ENCODE peak calls at places on chromosomes 1 and 21, in seven cellular contexts. One of them, this sample, is unnamed.

GRCh38 chr1:229258851-229259110 is 12.1 kb upstream of the RAB4A start:
- DNase-seq in IMR-90: no peak
- DNase-seq in neuronal stem cell: no peak
- DNase-seq in trophoblast cell: no peak
- DNase-seq in mesendoderm: peak; percentile 67
- DNase-seq in H9: peak; percentile 70
- DNase-seq in mesenchymal stem cell: no peak
- DNase-seq in this sample: no peak

GRCh38 chr1:207815913-207816312 is 64.1 kb downstream of the CD46 start:
- DNase-seq in IMR-90: peak; percentile 67
- DNase-seq in neuronal stem cell: no peak
- DNase-seq in trophoblast cell: no peak
- DNase-seq in mesendoderm: no peak
- DNase-seq in H9: no peak
- DNase-seq in mesenchymal stem cell: peak; percentile 63
- DNase-seq in this sample: no peak

GRCh38 chr1:32782086-32782485 is 35.1 kb downstream of the YARS1 start:
- DNase-seq in IMR-90: no peak
- DNase-seq in neuronal stem cell: no peak
- DNase-seq in trophoblast cell: no peak
- DNase-seq in mesendoderm: peak; percentile 54
- DNase-seq in H9: no peak
- DNase-seq in mesenchymal stem cell: no peak
- DNase-seq in this sample: no peak

GRCh38 chr1:78359666-78360065 is 131.1 kb upstream of the PTGFR start:
- DNase-seq in IMR-90: no peak
- DNase-seq in neuronal stem cell: no peak
- DNase-seq in trophoblast cell: no peak
- DNase-seq in mesendoderm: no peak
- DNase-seq in H9: no peak
- DNase-seq in mesenchymal stem cell: no peak
- DNase-seq in this sample: no peak

GRCh38 chr1:241140670-241141069 is 216.3 kb downstream of the RGS7 start:
- DNase-seq in IMR-90: no peak
- DNase-seq in neuronal stem cell: no peak
- DNase-seq in trophoblast cell: no peak
- DNase-seq in mesendoderm: no peak
- DNase-seq in H9: no peak
- DNase-seq in mesenchymal stem cell: no peak
- DNase-seq in this sample: no peak

GRCh38 chr1:222995620-222996306 is 147.3 kb downstream of the TLR5 start:
- DNase-seq in IMR-90: no peak
- DNase-seq in neuronal stem cell: no peak
- DNase-seq in trophoblast cell: no peak
- DNase-seq in mesendoderm: no peak
- DNase-seq in H9: no peak
- DNase-seq in mesenchymal stem cell: no peak
- DNase-seq in this sample: no peak

GRCh38 chr1:234585333-234586055 is 24.5 kb downstream of the IRF2BP2 start:
- DNase-seq in IMR-90: peak; percentile 55
- DNase-seq in neuronal stem cell: no peak
- DNase-seq in trophoblast cell: no peak
- DNase-seq in mesendoderm: no peak
- DNase-seq in H9: no peak
- DNase-seq in mesenchymal stem cell: peak; percentile 72
- DNase-seq in this sample: no peak

GRCh38 chr1:29490204-29490934 is 254.0 kb downstream of the PTPRU start:
- DNase-seq in IMR-90: no peak
- DNase-seq in neuronal stem cell: no peak
- DNase-seq in trophoblast cell: no peak
- DNase-seq in mesendoderm: no peak
- DNase-seq in H9: no peak
- DNase-seq in mesenchymal stem cell: no peak
- DNase-seq in this sample: no peak

GRCh38 chr1:41673355-41673754 is 188.9 kb upstream of the EDN2 start:
- DNase-seq in IMR-90: peak; percentile 64
- DNase-seq in neuronal stem cell: no peak
- DNase-seq in trophoblast cell: no peak
- DNase-seq in mesendoderm: no peak
- DNase-seq in H9: no peak
- DNase-seq in mesenchymal stem cell: no peak
- DNase-seq in this sample: no peak

GRCh38 chr1:99467645-99468044 is 178.3 kb upstream of the PALMD start:
- DNase-seq in IMR-90: no peak
- DNase-seq in neuronal stem cell: no peak
- DNase-seq in trophoblast cell: no peak
- DNase-seq in mesendoderm: no peak
- DNase-seq in H9: no peak
- DNase-seq in mesenchymal stem cell: no peak
- DNase-seq in this sample: no peak

GRCh38 chr1:174417921-174418320 is 29.8 kb upstream of the GPR52 start:
- DNase-seq in IMR-90: no peak
- DNase-seq in neuronal stem cell: no peak
- DNase-seq in trophoblast cell: no peak
- DNase-seq in mesendoderm: no peak
- DNase-seq in H9: no peak
- DNase-seq in mesenchymal stem cell: no peak
- DNase-seq in this sample: no peak

GRCh38 chr21:37564341-37564923 is 197.9 kb downstream of the DYRK1A start:
- DNase-seq in IMR-90: peak; percentile 100
- DNase-seq in neuronal stem cell: peak; percentile 15
- DNase-seq in trophoblast cell: peak; percentile 98
- DNase-seq in mesendoderm: peak; percentile 88
- DNase-seq in H9: peak; percentile 64
- DNase-seq in mesenchymal stem cell: peak; percentile 100
- DNase-seq in this sample: peak; percentile 68

GRCh38 chr1:231387770-231388669 is 34.1 kb downstream of the EGLN1 start:
- DNase-seq in IMR-90: peak; percentile 27
- DNase-seq in neuronal stem cell: no peak
- DNase-seq in trophoblast cell: no peak
- DNase-seq in mesendoderm: no peak
- DNase-seq in H9: no peak
- DNase-seq in mesenchymal stem cell: peak; percentile 59
- DNase-seq in this sample: no peak

GRCh38 chr1:221708076-221708571 is 33.8 kb downstream of the DUSP10 start:
- DNase-seq in IMR-90: no peak
- DNase-seq in neuronal stem cell: no peak
- DNase-seq in trophoblast cell: peak; percentile 63
- DNase-seq in mesendoderm: no peak
- DNase-seq in H9: no peak
- DNase-seq in mesenchymal stem cell: peak; percentile 99
- DNase-seq in this sample: no peak

GRCh38 chr21:28639742-28640141 is 352.9 kb downstream of the LTN1 start:
- DNase-seq in IMR-90: no peak
- DNase-seq in neuronal stem cell: no peak
- DNase-seq in trophoblast cell: no peak
- DNase-seq in mesendoderm: no peak
- DNase-seq in H9: no peak
- DNase-seq in mesenchymal stem cell: no peak
- DNase-seq in this sample: no peak

GRCh38 chr1:235952950-235953615 is 86.4 kb upstream of the LYST start:
- DNase-seq in IMR-90: no peak
- DNase-seq in neuronal stem cell: no peak
- DNase-seq in trophoblast cell: peak; percentile 15
- DNase-seq in mesendoderm: no peak
- DNase-seq in H9: no peak
- DNase-seq in mesenchymal stem cell: peak; percentile 8
- DNase-seq in this sample: no peak

GRCh38 chr21:28439246-28439645 is 553.4 kb downstream of the LTN1 start:
- DNase-seq in IMR-90: no peak
- DNase-seq in neuronal stem cell: no peak
- DNase-seq in trophoblast cell: no peak
- DNase-seq in mesendoderm: no peak
- DNase-seq in H9: no peak
- DNase-seq in mesenchymal stem cell: no peak
- DNase-seq in this sample: no peak

GRCh38 chr1:71561206-71561605 is 480.4 kb upstream of the ZRANB2 start:
- DNase-seq in IMR-90: peak; percentile 44
- DNase-seq in neuronal stem cell: no peak
- DNase-seq in trophoblast cell: no peak
- DNase-seq in mesendoderm: no peak
- DNase-seq in H9: no peak
- DNase-seq in mesenchymal stem cell: no peak
- DNase-seq in this sample: no peak

GRCh38 chr1:112688781-112689193 is 14.3 kb downstream of the MOV10 start:
- DNase-seq in IMR-90: no peak
- DNase-seq in neuronal stem cell: no peak
- DNase-seq in trophoblast cell: no peak
- DNase-seq in mesendoderm: no peak
- DNase-seq in H9: no peak
- DNase-seq in mesenchymal stem cell: no peak
- DNase-seq in this sample: no peak

DNA sequence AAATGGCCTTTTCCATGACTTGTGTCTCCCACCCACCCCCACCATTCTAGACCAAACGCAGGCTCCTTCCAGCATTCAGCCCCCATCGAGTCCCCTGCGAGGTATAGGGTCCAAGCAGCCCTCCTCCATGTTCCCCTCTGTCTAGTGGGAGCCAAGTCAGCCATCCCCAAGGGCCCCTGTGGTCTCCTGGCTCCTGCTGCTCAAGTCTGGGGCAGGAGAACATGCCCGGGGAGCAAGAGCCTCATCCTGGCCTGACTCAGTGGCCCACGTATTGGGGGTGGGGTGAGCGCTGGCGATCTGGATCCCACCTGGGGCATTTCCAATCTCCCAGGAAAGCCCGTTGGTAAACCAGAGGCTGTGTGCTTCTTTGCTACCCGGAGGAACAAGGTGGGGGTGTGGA is 4.1 kb upstream of the PRDM16 start:
- DNase-seq in IMR-90: no peak
- DNase-seq in neuronal stem cell: no peak
- DNase-seq in trophoblast cell: no peak
- DNase-seq in mesendoderm: no peak
- DNase-seq in H9: no peak
- DNase-seq in mesenchymal stem cell: no peak
- DNase-seq in this sample: no peak
- H2AK5ac ChIP-seq in IMR-90: no peak overlapping the region
- H2AK5ac ChIP-seq in neuronal stem cell: no peak overlapping the region
- H2AK5ac ChIP-seq in trophoblast cell: no peak overlapping the region
- H2AK5ac ChIP-seq in mesendoderm: no peak overlapping the region
- H2AK5ac ChIP-seq in H9: no peak overlapping the region
- H2AK5ac ChIP-seq in mesenchymal stem cell: no peak overlapping the region
- H2AK5ac ChIP-seq in this sample: no peak overlapping the region

GRCh38 chr1:47188901-47189785 is 693 bp downstream of the PDZK1IP1 start:
- DNase-seq in IMR-90: no peak
- DNase-seq in neuronal stem cell: no peak
- DNase-seq in trophoblast cell: no peak
- DNase-seq in mesendoderm: no peak
- DNase-seq in H9: no peak
- DNase-seq in mesenchymal stem cell: no peak
- DNase-seq in this sample: no peak

GRCh38 chr1:47192458-47193384 is 2.9 kb upstream of the PDZK1IP1 start:
- DNase-seq in IMR-90: peak; percentile 53
- DNase-seq in neuronal stem cell: peak; percentile 81
- DNase-seq in trophoblast cell: peak; percentile 84
- DNase-seq in mesendoderm: peak; percentile 87
- DNase-seq in H9: peak; percentile 95
- DNase-seq in mesenchymal stem cell: peak; percentile 66
- DNase-seq in this sample: peak; percentile 90

GRCh38 chr1:47189844-47190562 is at the start of gene PDZK1IP1:
- DNase-seq in IMR-90: peak; percentile 67
- DNase-seq in neuronal stem cell: no peak
- DNase-seq in trophoblast cell: no peak
- DNase-seq in mesendoderm: peak; percentile 53
- DNase-seq in H9: peak; percentile 47
- DNase-seq in mesenchymal stem cell: peak; percentile 38
- DNase-seq in this sample: peak; percentile 54

GRCh38 chr1:47191940-47192457 is 2.2 kb upstream of the PDZK1IP1 start:
- DNase-seq in IMR-90: no peak
- DNase-seq in neuronal stem cell: no peak
- DNase-seq in trophoblast cell: no peak
- DNase-seq in mesendoderm: no peak
- DNase-seq in H9: peak; percentile 20
- DNase-seq in mesenchymal stem cell: no peak
- DNase-seq in this sample: peak; percentile 39

DNA sequence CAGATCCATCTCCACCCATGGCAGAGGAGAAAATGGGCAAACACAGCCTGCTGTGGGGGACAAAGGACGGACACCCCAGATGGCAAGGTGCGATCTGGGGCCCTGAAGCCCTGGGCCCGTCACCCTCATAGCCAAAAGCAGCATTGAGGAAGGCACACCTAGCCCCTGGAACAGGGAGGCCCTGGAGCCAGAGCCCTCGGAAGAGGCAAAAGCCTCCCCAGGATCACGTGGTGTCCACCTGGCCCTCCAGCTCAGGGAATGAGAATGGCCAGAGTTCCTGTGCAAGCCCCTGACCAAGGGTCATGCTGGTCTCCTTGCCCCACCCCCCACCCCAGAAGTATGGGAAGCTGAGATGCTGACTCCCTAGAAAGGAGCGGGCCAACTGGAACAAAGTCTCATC is 971 bp upstream of the PDZK1IP1 start:
- DNase-seq in IMR-90: no peak
- DNase-seq in neuronal stem cell: no peak
- DNase-seq in trophoblast cell: no peak
- DNase-seq in mesendoderm: no peak
- DNase-seq in H9: peak; percentile 18
- DNase-seq in mesenchymal stem cell: no peak
- DNase-seq in this sample: no peak
- H2AK5ac ChIP-seq in IMR-90: no peak overlapping the region
- H2AK5ac ChIP-seq in neuronal stem cell: peak overlapping the region; percentile 53
- H2AK5ac ChIP-seq in trophoblast cell: no peak overlapping the region
- H2AK5ac ChIP-seq in mesendoderm: no peak overlapping the region
- H2AK5ac ChIP-seq in H9: no peak overlapping the region
- H2AK5ac ChIP-seq in mesenchymal stem cell: peak overlapping the region; percentile 100
- H2AK5ac ChIP-seq in this sample: no peak overlapping the region

GRCh38 chr1:4224687-4225086 is 324.6 kb upstream of the C1orf174 start:
- DNase-seq in IMR-90: no peak
- DNase-seq in neuronal stem cell: no peak
- DNase-seq in trophoblast cell: peak; percentile 22
- DNase-seq in mesendoderm: peak; percentile 54
- DNase-seq in H9: no peak
- DNase-seq in mesenchymal stem cell: no peak
- DNase-seq in this sample: no peak

GRCh38 chr1:4225091-4225490 is 325.0 kb upstream of the C1orf174 start:
- DNase-seq in IMR-90: no peak
- DNase-seq in neuronal stem cell: no peak
- DNase-seq in trophoblast cell: no peak
- DNase-seq in mesendoderm: no peak
- DNase-seq in H9: no peak
- DNase-seq in mesenchymal stem cell: no peak
- DNase-seq in this sample: no peak

DNA sequence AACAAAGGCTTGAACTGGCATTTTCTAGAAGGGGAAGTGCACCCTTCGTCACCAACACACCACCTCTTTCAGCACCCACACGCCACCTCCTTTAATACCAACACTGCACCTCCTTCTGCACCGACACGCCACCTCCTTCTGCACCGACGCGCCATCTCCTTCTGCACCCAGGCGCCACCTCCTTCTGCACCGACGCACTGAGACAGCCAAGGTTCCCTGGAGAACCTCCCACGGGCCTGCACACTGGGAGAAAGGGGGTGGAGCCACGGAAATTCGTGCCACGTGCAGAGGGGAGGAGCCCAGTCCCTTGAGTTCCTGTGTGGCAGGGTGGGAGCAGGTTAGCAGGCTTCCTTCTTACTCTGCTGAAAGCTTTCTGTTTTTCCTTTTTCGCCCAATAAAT is 327.9 kb upstream of the C1orf174 start:
- DNase-seq in IMR-90: no peak
- DNase-seq in neuronal stem cell: no peak
- DNase-seq in trophoblast cell: no peak
- DNase-seq in mesendoderm: no peak
- DNase-seq in H9: no peak
- DNase-seq in mesenchymal stem cell: no peak
- DNase-seq in this sample: no peak
- H2AK5ac ChIP-seq in IMR-90: no peak overlapping the region
- H2AK5ac ChIP-seq in neuronal stem cell: peak overlapping the region; percentile 59
- H2AK5ac ChIP-seq in trophoblast cell: no peak overlapping the region
- H2AK5ac ChIP-seq in mesendoderm: no peak overlapping the region
- H2AK5ac ChIP-seq in H9: no peak overlapping the region
- H2AK5ac ChIP-seq in mesenchymal stem cell: no peak overlapping the region
- H2AK5ac ChIP-seq in this sample: no peak overlapping the region

GRCh38 chr1:246691622-246692495 is 32.4 kb upstream of the SCCPDH start:
- DNase-seq in IMR-90: no peak
- DNase-seq in neuronal stem cell: no peak
- DNase-seq in trophoblast cell: peak; percentile 25
- DNase-seq in mesendoderm: peak; percentile 57
- DNase-seq in H9: no peak
- DNase-seq in mesenchymal stem cell: no peak
- DNase-seq in this sample: no peak
- H2AK5ac ChIP-seq in IMR-90: no peak overlapping the region
- H2AK5ac ChIP-seq in neuronal stem cell: no peak overlapping the region
- H2AK5ac ChIP-seq in trophoblast cell: no peak overlapping the region
- H2AK5ac ChIP-seq in mesendoderm: no peak overlapping the region
- H2AK5ac ChIP-seq in H9: no peak overlapping the region
- H2AK5ac ChIP-seq in mesenchymal stem cell: no peak overlapping the region
- H2AK5ac ChIP-seq in this sample: no peak overlapping the region